ENCODE peak calls at places on chromosomes 3 and 15, in nine cellular contexts. One of them, this sample, is unnamed.
A peak's percentile ranks its signal among the peaks of the same experiment; 100 is the strongest.

GRCh38 chr3:149367021-149367840 is 10.2 kb downstream of the TM4SF1 start:
- DNase-seq in cardiac fibroblast: peak; percentile 62
- DNase-seq in heart right ventricle: no peak
- DNase-seq in BJ: no peak
- DNase-seq in K562: no peak
- DNase-seq in GM23338: peak; percentile 24
- DNase-seq in dorsolateral prefrontal cortex: no peak
- DNase-seq in OCI-LY7: no peak
- DNase-seq in CD8-positive, alpha-beta T cell: no peak
- DNase-seq in this sample: no peak

GRCh38 chr3:174342941-174343431 is 516.1 kb upstream of the NAALADL2 start:
- DNase-seq in cardiac fibroblast: peak; percentile 40
- DNase-seq in heart right ventricle: no peak
- DNase-seq in BJ: no peak
- DNase-seq in K562: no peak
- DNase-seq in GM23338: no peak
- DNase-seq in dorsolateral prefrontal cortex: no peak
- DNase-seq in OCI-LY7: no peak
- DNase-seq in CD8-positive, alpha-beta T cell: no peak
- DNase-seq in this sample: peak; percentile 60

GRCh38 chr3:39631136-39631535 is 163.7 kb downstream of the MOBP start:
- DNase-seq in cardiac fibroblast: no peak
- DNase-seq in heart right ventricle: no peak
- DNase-seq in BJ: no peak
- DNase-seq in K562: no peak
- DNase-seq in GM23338: peak; percentile 22
- DNase-seq in dorsolateral prefrontal cortex: no peak
- DNase-seq in OCI-LY7: no peak
- DNase-seq in CD8-positive, alpha-beta T cell: no peak
- DNase-seq in this sample: no peak

GRCh38 chr3:115154611-115155010 is 7.5 kb upstream of the ZBTB20 start:
- DNase-seq in cardiac fibroblast: no peak
- DNase-seq in heart right ventricle: no peak
- DNase-seq in BJ: no peak
- DNase-seq in K562: no peak
- DNase-seq in GM23338: no peak
- DNase-seq in dorsolateral prefrontal cortex: no peak
- DNase-seq in OCI-LY7: no peak
- DNase-seq in CD8-positive, alpha-beta T cell: no peak
- DNase-seq in this sample: no peak

GRCh38 chr15:20348291-20348899 is 193.2 kb downstream of the GOLGA6L6 start:
- DNase-seq in cardiac fibroblast: no peak
- DNase-seq in heart right ventricle: no peak
- DNase-seq in BJ: no peak
- DNase-seq in K562: no peak
- DNase-seq in GM23338: no peak
- DNase-seq in dorsolateral prefrontal cortex: no peak
- DNase-seq in OCI-LY7: no peak
- DNase-seq in CD8-positive, alpha-beta T cell: no peak
- DNase-seq in this sample: no peak

GRCh38 chr15:28942046-28942445 is 56.3 kb downstream of the APBA2 start:
- DNase-seq in cardiac fibroblast: no peak
- DNase-seq in heart right ventricle: no peak
- DNase-seq in BJ: no peak
- DNase-seq in K562: no peak
- DNase-seq in GM23338: no peak
- DNase-seq in dorsolateral prefrontal cortex: no peak
- DNase-seq in OCI-LY7: no peak
- DNase-seq in CD8-positive, alpha-beta T cell: peak; percentile 63
- DNase-seq in this sample: no peak

GRCh38 chr3:27311400-27311799 is 57.8 kb downstream of the NEK10 start:
- DNase-seq in cardiac fibroblast: peak; percentile 57
- DNase-seq in heart right ventricle: no peak
- DNase-seq in BJ: peak; percentile 87
- DNase-seq in K562: no peak
- DNase-seq in GM23338: peak; percentile 10
- DNase-seq in dorsolateral prefrontal cortex: no peak
- DNase-seq in OCI-LY7: no peak
- DNase-seq in CD8-positive, alpha-beta T cell: no peak
- DNase-seq in this sample: peak; percentile 94

GRCh38 chr15:36758800-36759199 is 179.4 kb downstream of the CDIN1 start:
- DNase-seq in cardiac fibroblast: no peak
- DNase-seq in heart right ventricle: no peak
- DNase-seq in BJ: no peak
- DNase-seq in K562: no peak
- DNase-seq in GM23338: no peak
- DNase-seq in dorsolateral prefrontal cortex: no peak
- DNase-seq in OCI-LY7: no peak
- DNase-seq in CD8-positive, alpha-beta T cell: no peak
- DNase-seq in this sample: no peak

GRCh38 chr3:42762046-42762724 is 10.9 kb downstream of the CCDC13 start:
- DNase-seq in cardiac fibroblast: no peak
- DNase-seq in heart right ventricle: no peak
- DNase-seq in BJ: no peak
- DNase-seq in K562: no peak
- DNase-seq in GM23338: no peak
- DNase-seq in dorsolateral prefrontal cortex: no peak
- DNase-seq in OCI-LY7: no peak
- DNase-seq in CD8-positive, alpha-beta T cell: no peak
- DNase-seq in this sample: no peak

GRCh38 chr3:180630360-180630759 is 28.4 kb downstream of the TTC14 start:
- DNase-seq in cardiac fibroblast: no peak
- DNase-seq in heart right ventricle: no peak
- DNase-seq in BJ: no peak
- DNase-seq in K562: no peak
- DNase-seq in GM23338: no peak
- DNase-seq in dorsolateral prefrontal cortex: no peak
- DNase-seq in OCI-LY7: no peak
- DNase-seq in CD8-positive, alpha-beta T cell: no peak
- DNase-seq in this sample: no peak

GRCh38 chr15:100877551-100877950 is 2.1 kb upstream of the ALDH1A3 start:
- DNase-seq in cardiac fibroblast: no peak
- DNase-seq in heart right ventricle: no peak
- DNase-seq in BJ: no peak
- DNase-seq in K562: no peak
- DNase-seq in GM23338: no peak
- DNase-seq in dorsolateral prefrontal cortex: no peak
- DNase-seq in OCI-LY7: no peak
- DNase-seq in CD8-positive, alpha-beta T cell: no peak
- DNase-seq in this sample: no peak

GRCh38 chr15:74172751-74173544 is 562 bp upstream of the ISLR start:
- DNase-seq in cardiac fibroblast: peak; percentile 91
- DNase-seq in heart right ventricle: peak; percentile 82
- DNase-seq in BJ: no peak
- DNase-seq in K562: no peak
- DNase-seq in GM23338: peak; percentile 43
- DNase-seq in dorsolateral prefrontal cortex: no peak
- DNase-seq in OCI-LY7: no peak
- DNase-seq in CD8-positive, alpha-beta T cell: no peak
- DNase-seq in this sample: no peak

GRCh38 chr3:43455233-43455632 is 166.6 kb downstream of the ANO10 start:
- DNase-seq in cardiac fibroblast: peak; percentile 14
- DNase-seq in heart right ventricle: no peak
- DNase-seq in BJ: peak; percentile 10
- DNase-seq in K562: peak; percentile 37
- DNase-seq in GM23338: no peak
- DNase-seq in dorsolateral prefrontal cortex: no peak
- DNase-seq in OCI-LY7: no peak
- DNase-seq in CD8-positive, alpha-beta T cell: no peak
- DNase-seq in this sample: peak; percentile 4

GRCh38 chr15:40263036-40263754 is 19.7 kb downstream of the ANKRD63 start:
- DNase-seq in cardiac fibroblast: peak; percentile 89
- DNase-seq in heart right ventricle: no peak
- DNase-seq in BJ: no peak
- DNase-seq in K562: no peak
- DNase-seq in GM23338: no peak
- DNase-seq in dorsolateral prefrontal cortex: no peak
- DNase-seq in OCI-LY7: no peak
- DNase-seq in CD8-positive, alpha-beta T cell: no peak
- DNase-seq in this sample: no peak

GRCh38 chr15:40776537-40777141 is 6.9 kb downstream of the C15orf62 start:
- DNase-seq in cardiac fibroblast: peak; percentile 75
- DNase-seq in heart right ventricle: no peak
- DNase-seq in BJ: no peak
- DNase-seq in K562: no peak
- DNase-seq in GM23338: no peak
- DNase-seq in dorsolateral prefrontal cortex: no peak
- DNase-seq in OCI-LY7: no peak
- DNase-seq in CD8-positive, alpha-beta T cell: peak; percentile 51
- DNase-seq in this sample: no peak

GRCh38 chr3:123961508-123961856 is 453 bp upstream of the CCDC14 start:
- DNase-seq in cardiac fibroblast: no peak
- DNase-seq in heart right ventricle: no peak
- DNase-seq in BJ: no peak
- DNase-seq in K562: no peak
- DNase-seq in GM23338: no peak
- DNase-seq in dorsolateral prefrontal cortex: no peak
- DNase-seq in OCI-LY7: no peak
- DNase-seq in CD8-positive, alpha-beta T cell: no peak
- DNase-seq in this sample: no peak
- H3K4me3 ChIP-seq in cardiac fibroblast: peak overlapping the region; percentile 63
- H3K4me3 ChIP-seq in heart right ventricle: peak overlapping the region; percentile 76
- H3K4me3 ChIP-seq in BJ: peak overlapping the region; percentile 79
- H3K4me3 ChIP-seq in K562: peak overlapping the region; percentile 82
- H3K4me3 ChIP-seq in GM23338: peak overlapping the region; percentile 72
- H3K4me3 ChIP-seq in dorsolateral prefrontal cortex: peak overlapping the region; percentile 82
- H3K4me3 ChIP-seq in OCI-LY7: peak overlapping the region; percentile 87
- H3K4me3 ChIP-seq in CD8-positive, alpha-beta T cell: peak overlapping the region; percentile 63
- H3K4me3 ChIP-seq in this sample: peak overlapping the region; percentile 82

GRCh38 chr3:172287811-172288477 is 160.3 kb downstream of the GHSR start:
- DNase-seq in cardiac fibroblast: no peak
- DNase-seq in heart right ventricle: no peak
- DNase-seq in BJ: no peak
- DNase-seq in K562: no peak
- DNase-seq in GM23338: no peak
- DNase-seq in dorsolateral prefrontal cortex: no peak
- DNase-seq in OCI-LY7: no peak
- DNase-seq in CD8-positive, alpha-beta T cell: no peak
- DNase-seq in this sample: no peak

GRCh38 chr3:172290457-172290856 is 157.8 kb downstream of the GHSR start:
- DNase-seq in cardiac fibroblast: no peak
- DNase-seq in heart right ventricle: no peak
- DNase-seq in BJ: no peak
- DNase-seq in K562: no peak
- DNase-seq in GM23338: no peak
- DNase-seq in dorsolateral prefrontal cortex: no peak
- DNase-seq in OCI-LY7: no peak
- DNase-seq in CD8-positive, alpha-beta T cell: no peak
- DNase-seq in this sample: no peak

GRCh38 chr3:172288625-172289024 is 159.6 kb downstream of the GHSR start:
- DNase-seq in cardiac fibroblast: no peak
- DNase-seq in heart right ventricle: no peak
- DNase-seq in BJ: no peak
- DNase-seq in K562: no peak
- DNase-seq in GM23338: no peak
- DNase-seq in dorsolateral prefrontal cortex: no peak
- DNase-seq in OCI-LY7: no peak
- DNase-seq in CD8-positive, alpha-beta T cell: peak; percentile 21
- DNase-seq in this sample: no peak

GRCh38 chr3:172291650-172292049 is 156.6 kb downstream of the GHSR start:
- DNase-seq in cardiac fibroblast: no peak
- DNase-seq in heart right ventricle: no peak
- DNase-seq in BJ: no peak
- DNase-seq in K562: no peak
- DNase-seq in GM23338: no peak
- DNase-seq in dorsolateral prefrontal cortex: no peak
- DNase-seq in OCI-LY7: no peak
- DNase-seq in CD8-positive, alpha-beta T cell: no peak
- DNase-seq in this sample: no peak

GRCh38 chr3:172289583-172289982 is 158.7 kb downstream of the GHSR start:
- DNase-seq in cardiac fibroblast: no peak
- DNase-seq in heart right ventricle: peak; percentile 39
- DNase-seq in BJ: no peak
- DNase-seq in K562: no peak
- DNase-seq in GM23338: peak; percentile 64
- DNase-seq in dorsolateral prefrontal cortex: no peak
- DNase-seq in OCI-LY7: no peak
- DNase-seq in CD8-positive, alpha-beta T cell: no peak
- DNase-seq in this sample: no peak
- TF ChIP-seq CTCF in cardiac fibroblast: peak; percentile 43
- TF ChIP-seq CTCF in heart right ventricle: peak; percentile 61
- TF ChIP-seq CTCF in BJ: peak; percentile 18
- TF ChIP-seq CTCF in K562: peak; percentile 30
- TF ChIP-seq CTCF in GM23338: peak; percentile 76
- TF ChIP-seq CTCF in dorsolateral prefrontal cortex: no peak
- TF ChIP-seq CTCF in OCI-LY7: peak; percentile 34
- TF ChIP-seq CTCF in CD8-positive, alpha-beta T cell: no peak
- TF ChIP-seq CTCF in this sample: peak; percentile 24

DNA sequence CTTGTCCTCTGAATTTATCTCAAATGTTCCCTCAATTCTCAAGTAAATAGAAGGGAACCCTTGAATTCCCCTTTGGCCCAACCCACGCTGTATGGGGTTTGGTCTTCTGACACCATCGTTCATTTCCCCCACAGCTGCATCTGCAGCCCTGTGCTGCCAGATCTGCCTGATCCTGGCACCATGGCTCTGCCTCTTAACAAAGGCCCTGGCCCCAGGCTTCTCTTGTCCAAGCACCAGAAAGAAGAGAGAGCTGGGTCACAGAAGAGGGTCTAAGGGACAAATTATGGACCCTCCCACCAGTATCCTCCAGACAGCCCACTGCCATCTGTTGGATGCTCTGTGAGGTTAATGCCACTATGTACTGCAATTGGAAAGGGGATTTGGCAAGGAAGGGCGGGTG is 1.8 kb downstream of the MAP1A start:
- DNase-seq in cardiac fibroblast: no peak
- DNase-seq in heart right ventricle: no peak
- DNase-seq in BJ: no peak
- DNase-seq in K562: no peak
- DNase-seq in GM23338: no peak
- DNase-seq in dorsolateral prefrontal cortex: peak; percentile 64
- DNase-seq in OCI-LY7: peak; percentile 17
- DNase-seq in CD8-positive, alpha-beta T cell: no peak
- DNase-seq in this sample: no peak
- H3K4me3 ChIP-seq in cardiac fibroblast: no peak overlapping the region
- H3K4me3 ChIP-seq in heart right ventricle: no peak overlapping the region
- H3K4me3 ChIP-seq in BJ: peak overlapping the region; percentile 82
- H3K4me3 ChIP-seq in K562: no peak overlapping the region
- H3K4me3 ChIP-seq in GM23338: peak overlapping the region; percentile 85
- H3K4me3 ChIP-seq in dorsolateral prefrontal cortex: peak overlapping the region; percentile 78
- H3K4me3 ChIP-seq in OCI-LY7: peak overlapping the region; percentile 69
- H3K4me3 ChIP-seq in CD8-positive, alpha-beta T cell: no peak overlapping the region
- H3K4me3 ChIP-seq in this sample: peak overlapping the region; percentile 98

GRCh38 chr3:134624537-134625287 is 26.1 kb downstream of the KY start:
- DNase-seq in cardiac fibroblast: no peak
- DNase-seq in heart right ventricle: no peak
- DNase-seq in BJ: no peak
- DNase-seq in K562: no peak
- DNase-seq in GM23338: no peak
- DNase-seq in dorsolateral prefrontal cortex: no peak
- DNase-seq in OCI-LY7: no peak
- DNase-seq in CD8-positive, alpha-beta T cell: no peak
- DNase-seq in this sample: no peak
- TF ChIP-seq CTCF in cardiac fibroblast: no peak
- TF ChIP-seq CTCF in heart right ventricle: no peak
- TF ChIP-seq CTCF in BJ: no peak
- TF ChIP-seq CTCF in K562: no peak
- TF ChIP-seq CTCF in GM23338: no peak
- TF ChIP-seq CTCF in dorsolateral prefrontal cortex: no peak
- TF ChIP-seq CTCF in OCI-LY7: no peak
- TF ChIP-seq CTCF in CD8-positive, alpha-beta T cell: no peak
- TF ChIP-seq CTCF in this sample: no peak